ENCODE peak calls at places on chromosomes 13 and 19, in six cellular contexts. O, L, A, U, D and M are unnamed samples.

GRCh38 chr13:29496241-29496712 is 99.2 kb downstream of the SLC7A1 start:
- DNase-seq in O (no peak), L (no peak), A (peak; percentile 45), U (no peak), D (peak; percentile 72), M (peak; percentile 50)

GRCh38 chr13:39353988-39354387 is 249.0 kb downstream of the LHFPL6 start:
- DNase-seq in O (no peak), L (no peak), A (no peak), U (peak; percentile 21), D (peak; percentile 83), M (no peak)

GRCh38 chr19:46488551-46488950 is 7.1 kb downstream of the PNMA8B start:
- DNase-seq in O (no peak), L (no peak), A (no peak), U (no peak), D (no peak), M (no peak)

GRCh38 chr19:41588497-41589209 is 12.7 kb downstream of the CEACAM21 start:
- DNase-seq in O (no peak), L (no peak), A (peak; percentile 39), U (peak; percentile 15), D (peak; percentile 29), M (peak; percentile 49)

GRCh38 chr13:73138276-73138950 is 79.6 kb downstream of the KLF5 start:
- DNase-seq in O (peak; percentile 66), L (no peak), A (no peak), U (peak; percentile 62), D (no peak), M (peak; percentile 20)

GRCh38 chr19:10552596-10553053 is 8.9 kb downstream of the ATG4D start:
- DNase-seq in O (no peak), L (peak; percentile 77), A (peak; percentile 68), U (peak; percentile 17), D (no peak), M (peak; percentile 73)

GRCh38 chr13:30616927-30617314 is 799 bp upstream of the USPL1 start:
- DNase-seq in O (peak; percentile 80), L (no peak), A (peak; percentile 92), U (peak; percentile 96), D (peak; percentile 88), M (peak; percentile 69)

GRCh38 chr13:107348931-107349330 is 781.0 kb upstream of the ARGLU1 start:
- DNase-seq in O (no peak), L (no peak), A (no peak), U (peak; percentile 69), D (no peak), M (no peak)

GRCh38 chr19:3458595-3459284 is 21.6 kb downstream of the SMIM24 start:
- DNase-seq in O (no peak), L (no peak), A (peak; percentile 67), U (peak; percentile 48), D (no peak), M (no peak)

GRCh38 chr19:3457531-3458228 is 22.6 kb downstream of the SMIM24 start:
- DNase-seq in O (no peak), L (no peak), A (no peak), U (peak; percentile 39), D (no peak), M (no peak)

GRCh38 chr19:3458229-3458555 is 22.1 kb downstream of the SMIM24 start:
- DNase-seq in O (no peak), L (no peak), A (no peak), U (peak; percentile 36), D (no peak), M (no peak)

GRCh38 chr19:3459322-3459881 is 20.9 kb downstream of the SMIM24 start:
- DNase-seq in O (peak; percentile 74), L (no peak), A (peak; percentile 92), U (peak; percentile 95), D (no peak), M (peak; percentile 41)

GRCh38 chr19:3459965-3460582 is 20.3 kb downstream of the SMIM24 start:
- DNase-seq in O (no peak), L (no peak), A (no peak), U (no peak), D (no peak), M (no peak)
- H3K27ac ChIP-seq in O (peak overlapping the region; percentile 85), L (peak overlapping the region; percentile 86), A (peak overlapping the region; percentile 86), U (peak overlapping the region; percentile 85), D (no peak overlapping the region), M (peak overlapping the region; percentile 67)

GRCh38 chr13:51767100-51767499 is 36.9 kb downstream of the DHRS12 start:
- DNase-seq in O (no peak), L (no peak), A (no peak), U (no peak), D (no peak), M (no peak)
- TF ChIP-seq CTCF in O (no peak), L (no peak), A (no peak), U (no peak), D (peak; percentile 53), M (no peak)

GRCh38 chr19:53192771-53193533 is at the start of gene ZNF665:
- DNase-seq in O (peak; percentile 92), L (peak; percentile 85), A (peak; percentile 93), U (peak; percentile 88), D (peak; percentile 77), M (peak; percentile 46)

GRCh38 chr19:53195265-53195879 is 2.2 kb upstream of the ZNF665 start:
- DNase-seq in O (peak; percentile 78), L (peak; percentile 62), A (peak; percentile 92), U (peak; percentile 86), D (peak; percentile 78), M (peak; percentile 56)

GRCh38 chr19:53193534-53194222 is 520 bp upstream of the ZNF665 start:
- DNase-seq in O (no peak), L (no peak), A (no peak), U (no peak), D (no peak), M (no peak)

DNA sequence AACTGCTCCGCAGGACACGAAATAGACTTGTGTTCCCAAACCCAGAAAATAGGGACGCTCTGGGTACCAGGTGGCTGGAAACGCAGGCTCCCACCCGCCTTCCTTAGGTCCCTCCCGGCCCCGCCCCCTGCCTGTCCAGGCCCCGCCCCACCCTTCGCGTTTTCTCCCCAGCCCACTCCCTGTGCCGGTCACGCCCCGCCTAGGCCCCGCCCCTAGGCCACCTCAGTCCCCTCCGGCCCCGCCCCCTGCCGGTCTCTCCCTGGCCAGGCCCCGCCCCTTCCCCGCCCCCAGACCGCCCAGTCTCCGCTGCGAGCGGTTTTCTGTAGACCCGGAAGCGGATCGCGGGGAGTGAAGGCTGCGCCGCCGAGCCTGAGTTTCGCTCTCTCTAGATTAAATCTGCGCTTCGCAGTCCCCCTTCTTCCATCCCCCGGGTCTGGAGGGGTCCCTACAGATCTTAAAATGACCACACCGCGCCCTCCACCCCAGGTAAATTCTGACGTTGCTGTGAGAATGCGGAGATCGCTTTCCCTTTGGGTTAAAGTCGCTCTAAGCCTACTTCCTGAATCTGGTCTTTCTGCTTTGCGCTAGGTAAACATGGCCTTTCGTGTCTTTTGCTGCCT is 3.7 kb upstream of the ZNF665 start:
- DNase-seq in O (peak; percentile 99), L (peak; percentile 98), A (peak; percentile 98), U (peak; percentile 93), D (peak; percentile 73), M (peak; percentile 92)
- H3K27ac ChIP-seq in O (peak overlapping the region; percentile 91), L (peak overlapping the region; percentile 92), A (peak overlapping the region; percentile 60), U (peak overlapping the region; percentile 83), D (no peak overlapping the region), M (peak overlapping the region; percentile 72)

DNA sequence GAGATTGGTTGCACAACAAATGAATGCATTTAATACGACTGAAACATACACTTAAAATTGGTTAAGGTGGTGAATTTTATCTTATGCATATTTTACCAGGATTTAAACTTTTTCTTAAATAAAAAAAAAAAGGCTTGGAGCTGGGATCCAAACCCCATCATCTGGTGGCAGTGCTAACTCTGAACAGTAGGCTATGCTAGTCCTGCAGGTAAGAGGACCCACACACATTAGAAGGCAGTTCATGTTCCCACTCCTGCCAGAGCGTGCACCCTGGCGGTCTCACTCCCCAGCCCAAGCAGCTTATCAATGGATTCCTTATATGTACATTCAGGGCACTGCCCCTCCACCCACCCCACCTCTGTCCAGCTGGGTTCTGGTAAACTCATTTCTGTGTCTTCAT is 31.3 kb upstream of the CEBPA start:
- DNase-seq in O (no peak), L (no peak), A (no peak), U (no peak), D (no peak), M (no peak)
- TF ChIP-seq CTCF in O (no peak), L (no peak), A (no peak), U (no peak), D (peak; percentile 51), M (no peak)